ENCODE peak calls at places on chromosomes 2 and 18, in four cellular contexts. E is A549, Q is K562, X is HepG2. C is an unnamed sample.

GRCh38 chr2:8571286-8571791 is 110.5 kb upstream of the ID2 start:
- DNase-seq in E (no peak), Q (no peak), X (no peak), C (no peak)

GRCh38 chr2:19895535-19895934 is 6.2 kb downstream of the TTC32 start:
- DNase-seq in E (no peak), Q (peak), X (no peak), C (no peak)

GRCh38 chr18:79698668-79699335 is 19.2 kb downstream of the CTDP1 start:
- DNase-seq in E (no peak), Q (no peak), X (no peak), C (no peak)

GRCh38 chr2:25301453-25302352 is 40.0 kb downstream of the DNMT3A start:
- DNase-seq in E (no peak), Q (no peak), X (no peak), C (no peak)

GRCh38 chr18:13445241-13445897 is 226.8 kb downstream of the LDLRAD4 start:
- DNase-seq in E (no peak), Q (no peak), X (no peak), C (no peak)

GRCh38 chr2:209933499-209934458 is 68.7 kb upstream of the RPE start:
- DNase-seq in E (no peak), Q (no peak), X (no peak), C (no peak)

GRCh38 chr2:76270356-76270755 is 559.6 kb upstream of the GCFC2 start:
- DNase-seq in E (no peak), Q (no peak), X (no peak), C (no peak)

GRCh38 chr2:167136876-167137579 is 248.7 kb downstream of the XIRP2 start:
- DNase-seq in E (no peak), Q (no peak), X (no peak), C (no peak)

GRCh38 chr2:157168501-157168900 is 89.0 kb upstream of the GALNT5 start:
- DNase-seq in E (no peak), Q (no peak), X (no peak), C (no peak)

GRCh38 chr2:135186054-135186453 is 134.0 kb downstream of the RAB3GAP1 start:
- DNase-seq in E (no peak), Q (no peak), X (no peak), C (no peak)

GRCh38 chr2:64581777-64582539 is 57.8 kb downstream of the AFTPH start:
- DNase-seq in E (no peak), Q (no peak), X (no peak), C (no peak)

GRCh38 chr2:135563793-135564192 is 32.5 kb downstream of the R3HDM1 start:
- DNase-seq in E (peak), Q (no peak), X (peak), C (no peak)

GRCh38 chr2:75102011-75102410 is 97.3 kb downstream of the TACR1 start:
- DNase-seq in E (no peak), Q (no peak), X (no peak), C (no peak)

GRCh38 chr2:45578056-45578843 is 32.8 kb downstream of the SRBD1 start:
- DNase-seq in E (peak), Q (peak), X (peak), C (peak)

GRCh38 chr2:218026676-218027425 is 24.1 kb upstream of the TNS1 start:
- DNase-seq in E (no peak), Q (no peak), X (no peak), C (peak)

GRCh38 chr2:11753886-11754704 is 7.7 kb downstream of the LPIN1 start:
- DNase-seq in E (peak), Q (peak), X (no peak), C (no peak)

GRCh38 chr18:36331541-36331971 is 34.0 kb downstream of the FHOD3 start:
- DNase-seq in E (no peak), Q (no peak), X (no peak), C (no peak)

GRCh38 chr18:23127145-23127544 is 8.1 kb upstream of the CABLES1 start:
- DNase-seq in E (no peak), Q (no peak), X (no peak), C (no peak)

GRCh38 chr2:42202299-42203008 is 33.3 kb downstream of the EML4 start:
- DNase-seq in E (no peak), Q (no peak), X (no peak), C (no peak)

GRCh38 chr18:75211721-75212625 is 1.4 kb downstream of the TSHZ1 start:
- DNase-seq in E (peak), Q (peak), X (peak), C (peak)

GRCh38 chr18:62781893-62782292 is 66.6 kb downstream of the PHLPP1 start:
- DNase-seq in E (peak), Q (no peak), X (peak), C (no peak)

DNA sequence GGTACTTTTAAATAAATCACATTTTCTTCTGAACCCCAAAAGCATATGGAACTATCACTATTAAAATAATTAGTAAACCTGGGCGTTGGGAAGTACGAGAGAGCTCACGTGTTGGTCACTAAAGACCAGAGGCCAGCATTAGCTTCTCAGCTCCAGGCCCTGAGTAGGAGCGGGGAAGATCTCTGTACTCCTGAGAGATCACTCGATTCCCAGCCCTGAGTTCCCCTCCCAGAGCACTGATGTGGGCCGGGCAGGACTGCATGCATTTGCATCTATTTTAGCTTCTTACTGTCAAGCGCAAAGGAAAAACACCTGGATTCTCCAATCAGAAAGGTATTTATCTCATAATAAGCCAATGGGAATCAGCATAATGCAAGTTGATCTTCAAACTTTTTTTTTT is 6.2 kb downstream of the PXDN start:
- DNase-seq in E (no peak), Q (no peak), X (no peak), C (no peak)
- TF ChIP-seq NR3C1 in E (no peak), Q (no peak), X (no peak), C (no peak)

DNA sequence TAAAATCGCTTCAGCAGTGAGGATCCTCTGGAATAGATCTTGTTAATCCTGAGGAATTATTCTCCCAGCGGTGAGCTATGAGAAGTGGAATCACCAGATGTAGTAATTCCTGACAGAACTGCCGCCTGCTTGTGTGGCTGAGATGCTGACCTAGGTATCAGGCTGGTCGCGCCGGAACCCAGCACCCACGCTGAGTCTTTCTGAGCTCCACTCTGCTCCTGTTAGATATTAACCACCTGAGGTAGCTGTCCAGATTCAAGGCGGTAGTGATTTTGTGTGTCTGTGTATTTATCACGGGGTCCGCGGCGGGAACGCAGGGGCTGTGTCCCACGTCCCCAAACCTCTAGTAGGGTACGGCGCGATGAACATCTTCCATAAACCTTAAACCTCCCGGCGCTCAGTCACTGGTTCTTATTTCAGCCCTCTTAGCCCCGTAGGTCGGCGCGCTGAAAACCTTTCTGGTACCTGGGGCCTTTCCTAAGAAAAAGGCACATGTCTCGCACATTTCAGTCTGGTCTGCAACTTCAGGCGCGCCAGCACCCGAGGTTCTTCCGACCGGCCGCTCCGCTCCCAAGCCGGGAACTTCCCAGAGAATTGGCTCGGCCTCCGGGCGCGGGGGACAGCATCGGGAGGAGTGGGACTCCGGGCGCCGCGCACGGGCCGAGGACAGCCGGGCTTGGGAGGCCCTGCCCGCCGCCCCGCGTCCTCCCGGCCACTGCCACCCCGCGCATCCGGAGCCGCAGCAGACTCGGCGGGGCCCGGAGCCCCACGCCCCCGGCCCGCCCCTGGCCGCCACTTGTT is 542 bp upstream of the CNNM3 start:
- DNase-seq in E (peak), Q (peak), X (peak), C (no peak)
- TF ChIP-seq NR3C1 in E (no peak), Q (no peak), X (no peak), C (no peak)

GRCh38 chr2:194999771-195000170 is 657.3 kb upstream of the SLC39A10 start:
- DNase-seq in E (no peak), Q (no peak), X (no peak), C (no peak)
- TF ChIP-seq NR3C1 in E (no peak), Q (no peak), X (no peak), C (no peak)

GRCh38 chr2:179859523-179859922 is 1.9 kb downstream of the ZNF385B start:
- DNase-seq in E (no peak), Q (no peak), X (no peak), C (no peak)

GRCh38 chr2:179861027-179861776 is at the start of gene ZNF385B:
- DNase-seq in E (no peak), Q (no peak), X (no peak), C (peak)

GRCh38 chr2:179862898-179863458 is 1.6 kb upstream of the ZNF385B start:
- DNase-seq in E (no peak), Q (no peak), X (no peak), C (no peak)

GRCh38 chr2:179860255-179861026 is 971 bp downstream of the ZNF385B start:
- DNase-seq in E (no peak), Q (no peak), X (no peak), C (peak)

GRCh38 chr2:179861777-179862117 is 335 bp upstream of the ZNF385B start:
- DNase-seq in E (no peak), Q (no peak), X (no peak), C (peak)
- TF ChIP-seq NR3C1 in E (no peak), Q (no peak), X (no peak), C (no peak)

GRCh38 chr2:96881349-96882195 is 11.7 kb upstream of the SEMA4C start:
- DNase-seq in E (no peak), Q (peak), X (no peak), C (no peak)
- TF ChIP-seq NR3C1 in E (no peak), Q (no peak), X (no peak), C (no peak)

GRCh38 chr2:196934672-196935071 is 8.2 kb upstream of the PGAP1 start:
- DNase-seq in E (no peak), Q (no peak), X (no peak), C (no peak)
- TF ChIP-seq NR3C1 in E (no peak), Q (no peak), X (no peak), C (no peak)

DNA sequence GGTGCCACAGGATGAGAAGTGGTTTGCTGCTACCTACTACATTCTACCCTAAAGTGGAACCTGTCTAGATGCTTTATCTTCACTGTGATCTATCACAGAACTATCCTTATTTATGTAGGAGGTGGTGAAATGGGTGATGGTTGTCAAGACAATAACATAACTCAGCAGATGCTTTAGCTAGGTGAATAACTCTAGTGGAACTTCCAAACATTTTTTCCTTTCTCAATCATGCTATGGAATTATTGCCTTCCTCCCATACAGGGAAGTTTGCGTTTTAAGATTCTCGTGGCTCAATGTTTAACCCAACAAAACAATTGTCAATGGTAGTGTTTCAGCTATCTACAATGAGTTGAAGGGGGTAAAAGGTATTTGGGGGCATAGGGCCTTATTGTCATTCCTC is 82.6 kb upstream of the GLI2 start:
- DNase-seq in E (no peak), Q (no peak), X (no peak), C (no peak)
- TF ChIP-seq NR3C1 in E (no peak), Q (no peak), X (no peak), C (no peak)

GRCh38 chr2:239405071-239405470 is 4.3 kb upstream of the HDAC4 start:
- DNase-seq in E (no peak), Q (no peak), X (no peak), C (no peak)

GRCh38 chr2:239407112-239407511 is 6.3 kb upstream of the HDAC4 start:
- DNase-seq in E (no peak), Q (no peak), X (no peak), C (no peak)

GRCh38 chr2:239402666-239403065 is 1.8 kb upstream of the HDAC4 start:
- DNase-seq in E (no peak), Q (no peak), X (no peak), C (no peak)

GRCh38 chr2:239409976-239410375 is 9.2 kb upstream of the HDAC4 start:
- DNase-seq in E (no peak), Q (no peak), X (no peak), C (no peak)

DNA sequence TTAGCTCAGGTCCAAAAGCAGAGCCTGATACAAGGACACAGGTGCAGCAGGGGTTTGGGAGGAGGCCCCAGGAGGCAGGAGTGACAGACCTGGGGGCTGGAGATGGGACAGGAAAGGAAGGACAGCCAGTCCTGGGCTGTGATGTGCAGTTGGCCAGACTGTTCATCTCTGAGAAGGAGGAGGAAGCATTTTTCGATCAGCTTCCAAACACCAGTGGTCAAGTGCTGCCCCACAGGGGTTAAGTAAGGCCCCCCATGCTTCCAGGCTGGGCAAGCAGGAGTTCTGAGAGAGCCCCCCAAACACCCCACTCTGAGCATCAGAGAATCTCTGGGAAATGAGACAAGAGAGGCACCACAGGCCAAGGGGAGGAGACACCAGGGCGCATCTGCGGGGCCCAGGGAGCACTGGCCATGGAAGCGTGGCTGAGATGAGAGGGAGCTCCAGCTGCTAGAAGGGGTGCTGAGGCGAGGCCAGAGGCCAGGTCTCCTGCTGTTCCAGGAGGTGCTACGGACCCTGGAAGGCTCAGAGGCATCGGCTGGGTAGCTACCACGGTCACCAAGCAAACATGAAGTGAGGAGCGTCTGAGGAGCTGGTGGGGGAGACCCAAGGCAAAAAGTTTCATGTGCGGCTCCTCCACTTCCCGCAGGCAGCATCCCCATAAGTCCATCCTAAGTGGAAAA is 5.6 kb upstream of the HDAC4 start:
- DNase-seq in E (no peak), Q (no peak), X (no peak), C (no peak)
- TF ChIP-seq NR3C1 in E (no peak), Q (no peak), X (no peak), C (no peak)

C was measured in WTC11.